ENCODE peak calls at places on chromosomes 5 and 9, in four cellular contexts. One of them, this sample, is unnamed.

GRCh38 chr5:32571128-32571527 is 14.2 kb upstream of the SUB1 start:
- DNase-seq in CD4-positive, alpha-beta T cell: no peak
- DNase-seq in left ventricle myocardium inferior: no peak
- DNase-seq in coronary artery: no peak
- DNase-seq in this sample: no peak

GRCh38 chr9:86721843-86722705 is 225.2 kb downstream of the GAS1 start:
- DNase-seq in CD4-positive, alpha-beta T cell: no peak
- DNase-seq in left ventricle myocardium inferior: peak; percentile 27
- DNase-seq in coronary artery: no peak
- DNase-seq in this sample: no peak

GRCh38 chr5:135759149-135759784 is 75.2 kb upstream of the SLC25A48 start:
- DNase-seq in CD4-positive, alpha-beta T cell: no peak
- DNase-seq in left ventricle myocardium inferior: no peak
- DNase-seq in coronary artery: no peak
- DNase-seq in this sample: no peak

GRCh38 chr5:141094481-141095262 is at the start of gene PCDHB2:
- DNase-seq in CD4-positive, alpha-beta T cell: no peak
- DNase-seq in left ventricle myocardium inferior: no peak
- DNase-seq in coronary artery: no peak
- DNase-seq in this sample: no peak

GRCh38 chr5:775960-776861 is 8.3 kb downstream of the ZDHHC11B start:
- DNase-seq in CD4-positive, alpha-beta T cell: no peak
- DNase-seq in left ventricle myocardium inferior: no peak
- DNase-seq in coronary artery: no peak
- DNase-seq in this sample: no peak

GRCh38 chr9:94623253-94623652 is 16.1 kb downstream of the FBP1 start:
- DNase-seq in CD4-positive, alpha-beta T cell: no peak
- DNase-seq in left ventricle myocardium inferior: no peak
- DNase-seq in coronary artery: no peak
- DNase-seq in this sample: no peak

GRCh38 chr9:107712390-107712789 is 222.8 kb upstream of the KLF4 start:
- DNase-seq in CD4-positive, alpha-beta T cell: no peak
- DNase-seq in left ventricle myocardium inferior: no peak
- DNase-seq in coronary artery: no peak
- DNase-seq in this sample: no peak

GRCh38 chr5:115194671-115195070 is 25.0 kb upstream of the TRIM36 start:
- DNase-seq in CD4-positive, alpha-beta T cell: no peak
- DNase-seq in left ventricle myocardium inferior: no peak
- DNase-seq in coronary artery: no peak
- DNase-seq in this sample: no peak

GRCh38 chr5:132006331-132007120 is 4.9 kb downstream of the ACSL6 start:
- DNase-seq in CD4-positive, alpha-beta T cell: no peak
- DNase-seq in left ventricle myocardium inferior: no peak
- DNase-seq in coronary artery: no peak
- DNase-seq in this sample: no peak

GRCh38 chr9:70229026-70229425 is 29.8 kb upstream of the SMC5 start:
- DNase-seq in CD4-positive, alpha-beta T cell: no peak
- DNase-seq in left ventricle myocardium inferior: no peak
- DNase-seq in coronary artery: no peak
- DNase-seq in this sample: no peak

GRCh38 chr9:73121375-73121935 is 30.2 kb upstream of the ANXA1 start:
- DNase-seq in CD4-positive, alpha-beta T cell: no peak
- DNase-seq in left ventricle myocardium inferior: no peak
- DNase-seq in coronary artery: no peak
- DNase-seq in this sample: no peak

GRCh38 chr5:151549713-151550112 is 41.4 kb downstream of the FAT2 start:
- DNase-seq in CD4-positive, alpha-beta T cell: no peak
- DNase-seq in left ventricle myocardium inferior: no peak
- DNase-seq in coronary artery: no peak
- DNase-seq in this sample: no peak

GRCh38 chr9:90974643-90975245 is 173.1 kb downstream of the SYK start:
- DNase-seq in CD4-positive, alpha-beta T cell: no peak
- DNase-seq in left ventricle myocardium inferior: no peak
- DNase-seq in coronary artery: no peak
- DNase-seq in this sample: no peak

GRCh38 chr9:36772449-36773370 is 200.0 kb downstream of the MELK start:
- DNase-seq in CD4-positive, alpha-beta T cell: no peak
- DNase-seq in left ventricle myocardium inferior: no peak
- DNase-seq in coronary artery: no peak
- DNase-seq in this sample: no peak

GRCh38 chr9:85723220-85723619 is 18.5 kb downstream of the AGTPBP1 start:
- DNase-seq in CD4-positive, alpha-beta T cell: peak; percentile 71
- DNase-seq in left ventricle myocardium inferior: peak; percentile 22
- DNase-seq in coronary artery: no peak
- DNase-seq in this sample: peak; percentile 41

GRCh38 chr5:154486427-154486866 is 8.4 kb upstream of the HAND1 start:
- DNase-seq in CD4-positive, alpha-beta T cell: no peak
- DNase-seq in left ventricle myocardium inferior: no peak
- DNase-seq in coronary artery: no peak
- DNase-seq in this sample: no peak
- H3K27ac ChIP-seq in CD4-positive, alpha-beta T cell: no peak overlapping the region
- H3K27ac ChIP-seq in left ventricle myocardium inferior: no peak overlapping the region
- H3K27ac ChIP-seq in coronary artery: no peak overlapping the region
- H3K27ac ChIP-seq in this sample: no peak overlapping the region

GRCh38 chr9:18692962-18693361 is 219.0 kb downstream of the ADAMTSL1 start:
- DNase-seq in CD4-positive, alpha-beta T cell: no peak
- DNase-seq in left ventricle myocardium inferior: no peak
- DNase-seq in coronary artery: no peak
- DNase-seq in this sample: no peak
- H3K27ac ChIP-seq in CD4-positive, alpha-beta T cell: no peak overlapping the region
- H3K27ac ChIP-seq in left ventricle myocardium inferior: no peak overlapping the region
- H3K27ac ChIP-seq in coronary artery: no peak overlapping the region
- H3K27ac ChIP-seq in this sample: no peak overlapping the region

DNA sequence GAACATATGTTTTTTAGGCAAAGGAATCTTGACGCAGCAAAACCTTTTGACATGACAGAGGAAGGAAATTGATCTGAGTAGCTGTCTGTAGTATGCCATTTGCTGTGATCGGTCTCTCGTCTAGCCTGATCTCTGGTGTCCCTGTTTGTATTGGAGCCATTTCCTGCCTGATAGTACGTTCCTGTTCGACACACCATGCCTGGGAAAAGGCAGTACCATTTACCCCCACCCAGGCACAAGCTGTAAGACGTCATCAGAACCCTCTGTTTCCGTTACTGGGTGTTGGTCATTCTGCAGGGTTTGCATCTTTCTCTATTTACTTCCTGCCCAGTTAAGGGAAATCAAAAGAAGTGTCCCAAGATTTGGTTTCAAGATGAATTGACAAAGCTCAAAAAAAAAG is 129.7 kb downstream of the CEMIP2 start:
- DNase-seq in CD4-positive, alpha-beta T cell: no peak
- DNase-seq in left ventricle myocardium inferior: no peak
- DNase-seq in coronary artery: no peak
- DNase-seq in this sample: no peak
- H3K27ac ChIP-seq in CD4-positive, alpha-beta T cell: no peak overlapping the region
- H3K27ac ChIP-seq in left ventricle myocardium inferior: peak overlapping the region; percentile 76
- H3K27ac ChIP-seq in coronary artery: no peak overlapping the region
- H3K27ac ChIP-seq in this sample: no peak overlapping the region

GRCh38 chr5:134149571-134150303 is 27.0 kb downstream of the SKP1 start:
- DNase-seq in CD4-positive, alpha-beta T cell: no peak
- DNase-seq in left ventricle myocardium inferior: no peak
- DNase-seq in coronary artery: no peak
- DNase-seq in this sample: no peak
- H3K27ac ChIP-seq in CD4-positive, alpha-beta T cell: peak overlapping the region; percentile 26
- H3K27ac ChIP-seq in left ventricle myocardium inferior: peak overlapping the region; percentile 36
- H3K27ac ChIP-seq in coronary artery: no peak overlapping the region
- H3K27ac ChIP-seq in this sample: peak overlapping the region; percentile 73

GRCh38 chr5:57497733-57498132 is 15.1 kb upstream of the ACTBL2 start:
- DNase-seq in CD4-positive, alpha-beta T cell: no peak
- DNase-seq in left ventricle myocardium inferior: no peak
- DNase-seq in coronary artery: no peak
- DNase-seq in this sample: no peak

GRCh38 chr5:57495688-57496087 is 13.1 kb upstream of the ACTBL2 start:
- DNase-seq in CD4-positive, alpha-beta T cell: no peak
- DNase-seq in left ventricle myocardium inferior: no peak
- DNase-seq in coronary artery: no peak
- DNase-seq in this sample: no peak

GRCh38 chr5:57494104-57495098 is 11.8 kb upstream of the ACTBL2 start:
- DNase-seq in CD4-positive, alpha-beta T cell: peak; percentile 21
- DNase-seq in left ventricle myocardium inferior: peak; percentile 30
- DNase-seq in coronary artery: peak; percentile 83
- DNase-seq in this sample: no peak

GRCh38 chr5:57493034-57493433 is 10.4 kb upstream of the ACTBL2 start:
- DNase-seq in CD4-positive, alpha-beta T cell: no peak
- DNase-seq in left ventricle myocardium inferior: no peak
- DNase-seq in coronary artery: no peak
- DNase-seq in this sample: no peak

DNA sequence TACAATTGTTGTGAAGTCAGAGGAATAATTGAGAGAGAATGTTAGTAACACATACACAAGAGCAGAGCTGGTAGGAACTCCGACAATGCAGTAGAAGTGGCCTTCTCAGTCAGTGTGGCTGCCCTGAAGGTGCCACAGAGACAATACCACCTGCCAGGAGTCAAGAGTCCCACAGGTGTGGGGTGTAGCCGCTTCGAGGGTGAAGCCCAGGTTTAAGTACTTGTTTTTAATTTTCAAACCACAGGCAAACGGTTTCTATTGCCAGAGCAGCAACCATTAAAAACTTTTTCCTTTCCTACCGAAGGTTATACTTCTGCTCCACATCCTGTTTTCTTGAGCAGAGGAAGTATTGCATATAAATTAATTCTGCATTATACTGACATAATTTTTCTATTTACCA is 12.7 kb upstream of the ACTBL2 start:
- DNase-seq in CD4-positive, alpha-beta T cell: peak; percentile 2
- DNase-seq in left ventricle myocardium inferior: no peak
- DNase-seq in coronary artery: no peak
- DNase-seq in this sample: no peak
- H3K27ac ChIP-seq in CD4-positive, alpha-beta T cell: peak overlapping the region; percentile 45
- H3K27ac ChIP-seq in left ventricle myocardium inferior: no peak overlapping the region
- H3K27ac ChIP-seq in coronary artery: no peak overlapping the region
- H3K27ac ChIP-seq in this sample: no peak overlapping the region

This sample was measured in substantia nigra.